ENCODE peak calls at places on chromosomes 5 and 9, in ten cellular contexts. One of them, this sample, is unnamed.

GRCh38 chr9:98964911-98965336 is 21.2 kb downstream of the COL15A1 start:
- DNase-seq in colonic mucosa: no peak
- DNase-seq in BJ: no peak
- DNase-seq in cardiac fibroblast: no peak
- DNase-seq in activated T-helper 1 cell treated with Interleukin-2 at 50 U/mL for 16 hours: no peak
- DNase-seq in frontal cortex: no peak
- DNase-seq in RWPE1: no peak
- DNase-seq in GM20000: no peak
- DNase-seq in WERI-Rb-1: no peak
- DNase-seq in AG08395: peak; percentile 42
- DNase-seq in this sample: no peak

GRCh38 chr5:172713113-172713808 is 57.7 kb downstream of the DUSP1 start:
- DNase-seq in WERI-Rb-1: peak; percentile 65
- DNase-seq in colonic mucosa: peak; percentile 69
- DNase-seq in activated T-helper 1 cell treated with Interleukin-2 at 50 U/mL for 16 hours: peak; percentile 58
- DNase-seq in GM20000: peak; percentile 69
- DNase-seq in cardiac fibroblast: peak; percentile 39
- DNase-seq in AG08395: peak; percentile 52
- DNase-seq in RWPE1: peak; percentile 71
- DNase-seq in frontal cortex: no peak
- DNase-seq in BJ: no peak
- DNase-seq in this sample: peak; percentile 52

GRCh38 chr5:59423021-59423420 is 470.5 kb downstream of the PDE4D start:
- DNase-seq in BJ: no peak
- DNase-seq in activated T-helper 1 cell treated with Interleukin-2 at 50 U/mL for 16 hours: no peak
- DNase-seq in frontal cortex: no peak
- DNase-seq in cardiac fibroblast: no peak
- DNase-seq in AG08395: no peak
- DNase-seq in RWPE1: no peak
- DNase-seq in colonic mucosa: no peak
- DNase-seq in GM20000: no peak
- DNase-seq in WERI-Rb-1: no peak
- DNase-seq in this sample: no peak

GRCh38 chr9:87213948-87214347 is 266.6 kb upstream of the GAS1 start:
- DNase-seq in frontal cortex: no peak
- DNase-seq in AG08395: no peak
- DNase-seq in BJ: no peak
- DNase-seq in colonic mucosa: no peak
- DNase-seq in GM20000: no peak
- DNase-seq in RWPE1: no peak
- DNase-seq in activated T-helper 1 cell treated with Interleukin-2 at 50 U/mL for 16 hours: no peak
- DNase-seq in WERI-Rb-1: no peak
- DNase-seq in cardiac fibroblast: no peak
- DNase-seq in this sample: no peak

GRCh38 chr9:347667-348292 is 133.1 kb downstream of the DOCK8 start:
- DNase-seq in WERI-Rb-1: no peak
- DNase-seq in AG08395: peak; percentile 45
- DNase-seq in activated T-helper 1 cell treated with Interleukin-2 at 50 U/mL for 16 hours: no peak
- DNase-seq in RWPE1: peak; percentile 26
- DNase-seq in frontal cortex: no peak
- DNase-seq in BJ: no peak
- DNase-seq in colonic mucosa: no peak
- DNase-seq in cardiac fibroblast: peak; percentile 68
- DNase-seq in GM20000: no peak
- DNase-seq in this sample: no peak

GRCh38 chr5:113487779-113488644 is at the start of gene MCC:
- DNase-seq in BJ: peak; percentile 41
- DNase-seq in colonic mucosa: peak; percentile 76
- DNase-seq in AG08395: peak; percentile 95
- DNase-seq in RWPE1: peak; percentile 82
- DNase-seq in activated T-helper 1 cell treated with Interleukin-2 at 50 U/mL for 16 hours: no peak
- DNase-seq in WERI-Rb-1: peak; percentile 96
- DNase-seq in frontal cortex: peak; percentile 57
- DNase-seq in cardiac fibroblast: peak; percentile 96
- DNase-seq in GM20000: peak; percentile 51
- DNase-seq in this sample: peak; percentile 86

GRCh38 chr9:133781828-133782135 is 43.6 kb upstream of the SARDH start:
- DNase-seq in cardiac fibroblast: no peak
- DNase-seq in AG08395: no peak
- DNase-seq in BJ: no peak
- DNase-seq in activated T-helper 1 cell treated with Interleukin-2 at 50 U/mL for 16 hours: no peak
- DNase-seq in frontal cortex: no peak
- DNase-seq in colonic mucosa: no peak
- DNase-seq in GM20000: no peak
- DNase-seq in RWPE1: no peak
- DNase-seq in WERI-Rb-1: no peak
- DNase-seq in this sample: no peak

GRCh38 chr5:142981886-142982820 is 212.0 kb downstream of the ARHGAP26 start:
- DNase-seq in RWPE1: peak; percentile 90
- DNase-seq in frontal cortex: peak; percentile 27
- DNase-seq in cardiac fibroblast: peak; percentile 76
- DNase-seq in BJ: no peak
- DNase-seq in WERI-Rb-1: peak; percentile 86
- DNase-seq in activated T-helper 1 cell treated with Interleukin-2 at 50 U/mL for 16 hours: no peak
- DNase-seq in colonic mucosa: peak; percentile 91
- DNase-seq in AG08395: peak; percentile 69
- DNase-seq in GM20000: no peak
- DNase-seq in this sample: no peak

GRCh38 chr5:14406554-14406849 is 175.1 kb upstream of the OTULINL start:
- DNase-seq in colonic mucosa: no peak
- DNase-seq in RWPE1: peak; percentile 87
- DNase-seq in WERI-Rb-1: no peak
- DNase-seq in BJ: peak; percentile 39
- DNase-seq in frontal cortex: no peak
- DNase-seq in cardiac fibroblast: peak; percentile 72
- DNase-seq in AG08395: peak; percentile 71
- DNase-seq in GM20000: no peak
- DNase-seq in activated T-helper 1 cell treated with Interleukin-2 at 50 U/mL for 16 hours: no peak
- DNase-seq in this sample: no peak

GRCh38 chr5:150640311-150641005 is at the start of gene SYNPO:
- DNase-seq in BJ: peak; percentile 89
- DNase-seq in RWPE1: peak; percentile 95
- DNase-seq in GM20000: no peak
- DNase-seq in frontal cortex: no peak
- DNase-seq in cardiac fibroblast: peak; percentile 98
- DNase-seq in activated T-helper 1 cell treated with Interleukin-2 at 50 U/mL for 16 hours: no peak
- DNase-seq in AG08395: peak; percentile 88
- DNase-seq in colonic mucosa: peak; percentile 51
- DNase-seq in WERI-Rb-1: no peak
- DNase-seq in this sample: peak; percentile 44

GRCh38 chr5:79143684-79144379 is 32.2 kb downstream of the BHMT start:
- DNase-seq in frontal cortex: no peak
- DNase-seq in GM20000: no peak
- DNase-seq in activated T-helper 1 cell treated with Interleukin-2 at 50 U/mL for 16 hours: no peak
- DNase-seq in WERI-Rb-1: peak; percentile 25
- DNase-seq in colonic mucosa: no peak
- DNase-seq in BJ: no peak
- DNase-seq in RWPE1: peak; percentile 90
- DNase-seq in cardiac fibroblast: no peak
- DNase-seq in AG08395: no peak
- DNase-seq in this sample: no peak

GRCh38 chr5:1853531-1853930 is 29.2 kb downstream of the IRX4 start:
- DNase-seq in GM20000: no peak
- DNase-seq in frontal cortex: no peak
- DNase-seq in colonic mucosa: no peak
- DNase-seq in cardiac fibroblast: no peak
- DNase-seq in RWPE1: no peak
- DNase-seq in BJ: no peak
- DNase-seq in WERI-Rb-1: no peak
- DNase-seq in activated T-helper 1 cell treated with Interleukin-2 at 50 U/mL for 16 hours: no peak
- DNase-seq in AG08395: no peak
- DNase-seq in this sample: no peak

GRCh38 chr5:134120386-134121138 is 6.1 kb downstream of the TCF7 start:
- DNase-seq in BJ: no peak
- DNase-seq in AG08395: no peak
- DNase-seq in cardiac fibroblast: no peak
- DNase-seq in colonic mucosa: no peak
- DNase-seq in GM20000: no peak
- DNase-seq in WERI-Rb-1: no peak
- DNase-seq in frontal cortex: no peak
- DNase-seq in activated T-helper 1 cell treated with Interleukin-2 at 50 U/mL for 16 hours: no peak
- DNase-seq in RWPE1: no peak
- DNase-seq in this sample: no peak